ENCODE peak calls at places on chromosome 10, in five cellular contexts. B is tibial nerve, I is mammary epithelial cell, N is stomach, G is iPS DF 6.9. R is an unnamed sample.

GRCh38 chr10:48459270-48460147 is 145.4 kb downstream of the ARHGAP22 start:
- DNase-seq in B (no peak), I (no peak), N (peak; percentile 25), G (no peak), R (peak; percentile 37)

GRCh38 chr10:59748834-59749233 is 4.4 kb downstream of the MRLN start:
- DNase-seq in B (no peak), I (peak; percentile 13), N (no peak), G (no peak), R (no peak)

GRCh38 chr10:34522542-34522941 is 292.6 kb downstream of the PARD3 start:
- DNase-seq in B (no peak), I (no peak), N (no peak), G (no peak), R (no peak)

GRCh38 chr10:15344256-15344875 is 26.7 kb downstream of the FAM171A1 start:
- DNase-seq in B (no peak), I (no peak), N (no peak), G (no peak), R (no peak)

GRCh38 chr10:13414855-13415254 is 66.8 kb upstream of the SEPHS1 start:
- DNase-seq in B (no peak), I (peak; percentile 26), N (peak; percentile 57), G (no peak), R (no peak)

GRCh38 chr10:101031796-101032636 is 982 bp downstream of the SFXN3 start:
- DNase-seq in B (peak; percentile 71), I (no peak), N (peak; percentile 79), G (no peak), R (no peak)

GRCh38 chr10:112246-112645 is 23.0 kb upstream of the ZMYND11 start:
- DNase-seq in B (no peak), I (peak; percentile 84), N (no peak), G (no peak), R (no peak)

GRCh38 chr10:7357193-7357592 is 53.6 kb downstream of the SFMBT2 start:
- DNase-seq in B (no peak), I (no peak), N (no peak), G (no peak), R (no peak)

GRCh38 chr10:128943111-128943510 is 523.9 kb upstream of the MGMT start:
- DNase-seq in B (no peak), I (no peak), N (no peak), G (no peak), R (no peak)

DNA sequence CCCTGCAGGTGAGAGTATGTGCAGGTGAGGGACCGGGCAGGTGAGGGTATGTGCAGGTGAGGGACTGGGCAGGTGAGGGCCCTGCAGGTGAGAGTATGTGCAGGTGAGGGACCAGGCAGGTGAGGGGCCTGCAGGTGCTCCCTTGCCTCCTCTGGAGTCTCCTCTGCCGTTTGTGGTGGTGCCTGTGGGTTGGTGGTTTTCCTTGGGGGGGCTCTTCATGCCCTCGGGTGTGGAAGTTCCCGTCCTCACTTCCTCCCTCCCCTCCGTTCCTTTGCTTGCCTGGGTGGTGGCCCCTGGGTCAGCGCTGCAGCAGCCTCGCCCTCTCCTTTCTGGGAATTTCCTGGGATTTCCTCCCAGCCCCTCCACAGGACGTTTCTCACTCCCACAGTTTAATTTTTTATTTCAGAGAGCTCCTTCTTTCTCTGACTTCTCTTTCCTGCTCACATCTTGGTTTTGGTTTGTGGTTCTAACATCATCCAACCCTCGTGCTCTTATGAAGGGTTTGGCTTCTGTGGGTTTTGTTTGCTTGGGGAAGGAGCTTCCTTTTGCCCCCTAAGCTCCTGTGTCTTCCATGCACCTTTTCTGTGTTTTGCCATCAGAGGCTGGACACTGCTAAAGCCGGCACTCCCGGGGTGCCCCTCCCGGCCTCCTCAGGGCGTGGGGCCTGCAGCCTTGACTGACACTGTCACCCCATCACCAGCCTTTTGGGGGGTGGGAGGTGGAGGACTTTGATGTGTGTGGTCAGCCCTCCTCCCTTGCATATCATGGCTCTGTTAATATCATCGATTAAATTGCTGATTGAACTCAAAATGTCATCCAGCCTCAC is 29.2 kb upstream of the ADGRA1 start:
- DNase-seq in B (no peak), I (no peak), N (no peak), G (no peak), R (no peak)
- H3K4me1 ChIP-seq in B (no peaks in the 10 kb centered on the region), I (no peaks in the 10 kb centered on the region), N (no peaks in the 10 kb centered on the region), G (no peaks in the 10 kb centered on the region), R (no peaks in the 10 kb centered on the region)

DNA sequence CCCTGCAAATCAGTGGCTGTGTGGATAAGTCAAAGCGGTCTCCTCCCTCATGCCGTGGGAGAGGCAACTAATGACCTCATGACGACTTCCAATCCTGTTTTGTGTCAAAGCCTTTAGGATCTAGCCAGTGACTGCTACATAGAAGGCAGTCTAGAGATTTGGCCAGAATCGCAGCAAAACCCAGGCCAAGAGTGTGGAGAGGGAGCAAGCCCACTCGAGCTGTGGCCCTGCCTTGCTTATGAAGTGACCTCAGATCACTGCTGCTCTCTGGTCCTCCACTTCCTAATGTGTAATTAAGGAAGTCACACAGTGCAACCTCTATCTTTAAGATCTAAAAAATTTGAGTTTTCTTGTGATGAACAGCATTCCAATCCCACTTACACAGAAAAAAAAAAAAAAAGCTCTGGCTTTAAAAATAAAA is 296.7 kb upstream of the KLF6 start:
- DNase-seq in B (no peak), I (no peak), N (no peak), G (no peak), R (no peak)
- H3K27ac ChIP-seq in B (peak overlapping the region; percentile 85), I (no peak overlapping the region), N (peak overlapping the region; percentile 19), G (no peak overlapping the region), R (no peak overlapping the region)

GRCh38 chr10:125087897-125088215 is 72.5 kb downstream of the CTBP2 start:
- DNase-seq in B (no peak), I (no peak), N (peak; percentile 20), G (no peak), R (no peak)
- H3K36me3 ChIP-seq in B (no peaks in the 10 kb centered on the region), I (no peaks in the 10 kb centered on the region), N (peaks cover 19% of the 10 kb centered on the region), G (peaks cover 3% of the 10 kb centered on the region), R (peaks cover 34% of the 10 kb centered on the region)

GRCh38 chr10:5813341-5814109 is at the start of gene GDI2:
- DNase-seq in B (peak; percentile 90), I (peak; percentile 98), N (peak; percentile 96), G (peak; percentile 79), R (peak; percentile 99)

GRCh38 chr10:5811387-5811821 is 1.8 kb downstream of the GDI2 start:
- DNase-seq in B (no peak), I (peak; percentile 64), N (no peak), G (no peak), R (peak; percentile 19)

GRCh38 chr10:5812283-5813090 is 747 bp downstream of the GDI2 start:
- DNase-seq in B (no peak), I (peak; percentile 25), N (peak; percentile 58), G (no peak), R (peak; percentile 50)

GRCh38 chr10:5814110-5815107 is 1.2 kb upstream of the GDI2 start:
- DNase-seq in B (no peak), I (no peak), N (no peak), G (no peak), R (no peak)

GRCh38 chr10:5813091-5813340 is 218 bp downstream of the GDI2 start:
- DNase-seq in B (no peak), I (no peak), N (no peak), G (no peak), R (no peak)
- H3K4me1 ChIP-seq in B (peaks cover 27% of the 10 kb centered on the region), I (peaks cover 7% of the 10 kb centered on the region), N (peaks cover 55% of the 10 kb centered on the region), G (no peaks in the 10 kb centered on the region), R (peaks cover 26% of the 10 kb centered on the region)

R was measured in SJSA1.